ENCODE peak calls at places on chromosomes 16 and 17, in seven cellular contexts. F is neural progenitor cell, K is neural crest cell, H is AG09319, P is HS-5, Y is GM03348, L is GF-D8. M is an unnamed sample.

GRCh38 chr16:3528406-3528805 is 27.6 kb downstream of the CLUAP1 start:
- DNase-seq in F (no peak), K (no peak), H (no peak), P (no peak), Y (no peak), L (no peak), M (no peak)

GRCh38 chr17:42458497-42459255 is at the start of gene ATP6V0A1:
- DNase-seq in F (peak; percentile 93), K (peak; percentile 89), H (peak; percentile 53), P (no peak), Y (peak; percentile 95), L (peak; percentile 76), M (no peak)

GRCh38 chr16:48583075-48584065 is 26.6 kb downstream of the N4BP1 start:
- DNase-seq in F (no peak), K (no peak), H (no peak), P (no peak), Y (peak; percentile 24), L (no peak), M (no peak)

GRCh38 chr16:67198238-67198734 is 645 bp upstream of the ELMO3 start:
- DNase-seq in F (peak; percentile 53), K (no peak), H (no peak), P (no peak), Y (peak; percentile 75), L (no peak), M (no peak)

GRCh38 chr17:57724038-57724728 is 20.9 kb downstream of the CCDC182 start:
- DNase-seq in F (no peak), K (no peak), H (no peak), P (no peak), Y (no peak), L (no peak), M (no peak)

GRCh38 chr16:56910654-56911539 is 21.0 kb upstream of the HERPUD1 start:
- DNase-seq in F (no peak), K (no peak), H (peak; percentile 44), P (peak; percentile 86), Y (peak; percentile 81), L (peak; percentile 61), M (no peak)

GRCh38 chr17:61325382-61326073 is 74.1 kb upstream of the TBX2 start:
- DNase-seq in F (no peak), K (no peak), H (no peak), P (peak; percentile 48), Y (peak; percentile 27), L (no peak), M (no peak)

GRCh38 chr17:72977768-72978417 is 114.6 kb downstream of the SLC39A11 start:
- DNase-seq in F (no peak), K (no peak), H (no peak), P (no peak), Y (no peak), L (no peak), M (no peak)

GRCh38 chr17:40582328-40582901 is 17.1 kb upstream of the CCR7 start:
- DNase-seq in F (no peak), K (no peak), H (no peak), P (no peak), Y (no peak), L (peak; percentile 62), M (no peak)

GRCh38 chr16:81608515-81609209 is 164.1 kb downstream of the CMIP start:
- DNase-seq in F (peak; percentile 32), K (no peak), H (no peak), P (no peak), Y (peak; percentile 91), L (no peak), M (no peak)

GRCh38 chr16:27579086-27579980 is 29.4 kb downstream of the KATNIP start:
- DNase-seq in F (no peak), K (no peak), H (peak; percentile 25), P (no peak), Y (no peak), L (no peak), M (no peak)

GRCh38 chr16:29972500-29972899 is 1.2 kb upstream of the TAOK2 start:
- DNase-seq in F (no peak), K (no peak), H (no peak), P (no peak), Y (no peak), L (no peak), M (no peak)

GRCh38 chr16:84617068-84617630 is 729 bp downstream of the COTL1 start:
- DNase-seq in F (peak; percentile 30), K (no peak), H (no peak), P (no peak), Y (peak; percentile 46), L (no peak), M (no peak)

GRCh38 chr17:76080207-76080933 is 1.4 kb downstream of the ZACN start:
- DNase-seq in F (peak; percentile 46), K (no peak), H (no peak), P (no peak), Y (no peak), L (no peak), M (no peak)

GRCh38 chr16:81583893-81584705 is 139.5 kb downstream of the CMIP start:
- DNase-seq in F (no peak), K (no peak), H (no peak), P (no peak), Y (no peak), L (no peak), M (no peak)

GRCh38 chr17:6159541-6160187 is 89.5 kb downstream of the WSCD1 start:
- DNase-seq in F (no peak), K (no peak), H (no peak), P (no peak), Y (no peak), L (no peak), M (no peak)

GRCh38 chr16:50027829-50028228 is 2.8 kb downstream of the CNEP1R1 start:
- DNase-seq in F (no peak), K (no peak), H (no peak), P (no peak), Y (no peak), L (no peak), M (no peak)

M was measured in brain pericyte.